ENCODE peak calls at places on chromosomes 3 and 15, in ten cellular contexts. One of them, this sample, is unnamed.

GRCh38 chr3:186828340-186828739 is 14.2 kb upstream of the ADIPOQ start:
- DNase-seq in naive thymus-derived CD8-positive, alpha-beta T cell: no peak
- DNase-seq in sigmoid colon: no peak
- DNase-seq in activated effector memory CD4-positive, alpha-beta T cell treated with Interleukin-2 at 50 U/mL for 16 hours: no peak
- DNase-seq in RWPE1: no peak
- DNase-seq in central memory CD4-positive, alpha-beta T cell: no peak
- DNase-seq in ovary: no peak
- DNase-seq in HCT116: no peak
- DNase-seq in anterior cingulate cortex: no peak
- DNase-seq in HT1080: no peak
- DNase-seq in this sample: no peak

GRCh38 chr3:152376351-152377183 is 107.8 kb downstream of the MBNL1 start:
- DNase-seq in RWPE1: no peak
- DNase-seq in HCT116: no peak
- DNase-seq in anterior cingulate cortex: peak; percentile 24
- DNase-seq in ovary: no peak
- DNase-seq in naive thymus-derived CD8-positive, alpha-beta T cell: no peak
- DNase-seq in central memory CD4-positive, alpha-beta T cell: no peak
- DNase-seq in HT1080: no peak
- DNase-seq in sigmoid colon: no peak
- DNase-seq in activated effector memory CD4-positive, alpha-beta T cell treated with Interleukin-2 at 50 U/mL for 16 hours: no peak
- DNase-seq in this sample: no peak

GRCh38 chr15:67603063-67603462 is 60.6 kb downstream of the MAP2K5 start:
- DNase-seq in central memory CD4-positive, alpha-beta T cell: no peak
- DNase-seq in sigmoid colon: no peak
- DNase-seq in activated effector memory CD4-positive, alpha-beta T cell treated with Interleukin-2 at 50 U/mL for 16 hours: no peak
- DNase-seq in anterior cingulate cortex: no peak
- DNase-seq in ovary: no peak
- DNase-seq in naive thymus-derived CD8-positive, alpha-beta T cell: no peak
- DNase-seq in HT1080: no peak
- DNase-seq in RWPE1: no peak
- DNase-seq in HCT116: no peak
- DNase-seq in this sample: no peak

GRCh38 chr15:68420186-68420684 is 11.7 kb downstream of the ITGA11 start:
- DNase-seq in HT1080: no peak
- DNase-seq in activated effector memory CD4-positive, alpha-beta T cell treated with Interleukin-2 at 50 U/mL for 16 hours: no peak
- DNase-seq in ovary: no peak
- DNase-seq in anterior cingulate cortex: no peak
- DNase-seq in HCT116: no peak
- DNase-seq in naive thymus-derived CD8-positive, alpha-beta T cell: no peak
- DNase-seq in sigmoid colon: no peak
- DNase-seq in RWPE1: no peak
- DNase-seq in central memory CD4-positive, alpha-beta T cell: no peak
- DNase-seq in this sample: no peak

GRCh38 chr3:194521514-194522260 is 34.9 kb upstream of the ATP13A3 start:
- DNase-seq in central memory CD4-positive, alpha-beta T cell: no peak
- DNase-seq in RWPE1: peak; percentile 81
- DNase-seq in ovary: no peak
- DNase-seq in naive thymus-derived CD8-positive, alpha-beta T cell: no peak
- DNase-seq in anterior cingulate cortex: no peak
- DNase-seq in HT1080: peak; percentile 81
- DNase-seq in sigmoid colon: no peak
- DNase-seq in HCT116: no peak
- DNase-seq in activated effector memory CD4-positive, alpha-beta T cell treated with Interleukin-2 at 50 U/mL for 16 hours: no peak
- DNase-seq in this sample: no peak

GRCh38 chr3:127490271-127491023 is 100.1 kb downstream of the TPRA1 start:
- DNase-seq in sigmoid colon: peak; percentile 48
- DNase-seq in HT1080: no peak
- DNase-seq in anterior cingulate cortex: no peak
- DNase-seq in central memory CD4-positive, alpha-beta T cell: no peak
- DNase-seq in RWPE1: no peak
- DNase-seq in naive thymus-derived CD8-positive, alpha-beta T cell: no peak
- DNase-seq in activated effector memory CD4-positive, alpha-beta T cell treated with Interleukin-2 at 50 U/mL for 16 hours: no peak
- DNase-seq in HCT116: no peak
- DNase-seq in ovary: no peak
- DNase-seq in this sample: no peak

GRCh38 chr15:94467034-94467433 is 235.7 kb downstream of the MCTP2 start:
- DNase-seq in activated effector memory CD4-positive, alpha-beta T cell treated with Interleukin-2 at 50 U/mL for 16 hours: no peak
- DNase-seq in central memory CD4-positive, alpha-beta T cell: no peak
- DNase-seq in sigmoid colon: no peak
- DNase-seq in anterior cingulate cortex: no peak
- DNase-seq in naive thymus-derived CD8-positive, alpha-beta T cell: no peak
- DNase-seq in HT1080: no peak
- DNase-seq in ovary: no peak
- DNase-seq in HCT116: no peak
- DNase-seq in RWPE1: no peak
- DNase-seq in this sample: no peak

GRCh38 chr3:38649500-38650247 is at the start of gene SCN5A:
- DNase-seq in central memory CD4-positive, alpha-beta T cell: peak; percentile 31
- DNase-seq in RWPE1: peak; percentile 37
- DNase-seq in HT1080: peak; percentile 39
- DNase-seq in activated effector memory CD4-positive, alpha-beta T cell treated with Interleukin-2 at 50 U/mL for 16 hours: peak; percentile 39
- DNase-seq in anterior cingulate cortex: peak; percentile 17
- DNase-seq in HCT116: no peak
- DNase-seq in ovary: peak; percentile 49
- DNase-seq in naive thymus-derived CD8-positive, alpha-beta T cell: peak; percentile 59
- DNase-seq in sigmoid colon: peak; percentile 63
- DNase-seq in this sample: peak; percentile 89

GRCh38 chr15:47246317-47246716 is 471.0 kb upstream of the SEMA6D start:
- DNase-seq in HCT116: no peak
- DNase-seq in sigmoid colon: no peak
- DNase-seq in anterior cingulate cortex: no peak
- DNase-seq in HT1080: peak; percentile 63
- DNase-seq in ovary: no peak
- DNase-seq in activated effector memory CD4-positive, alpha-beta T cell treated with Interleukin-2 at 50 U/mL for 16 hours: no peak
- DNase-seq in naive thymus-derived CD8-positive, alpha-beta T cell: no peak
- DNase-seq in RWPE1: no peak
- DNase-seq in central memory CD4-positive, alpha-beta T cell: no peak
- DNase-seq in this sample: no peak

GRCh38 chr3:76726034-76726433 is 313.9 kb upstream of the ROBO2 start:
- DNase-seq in naive thymus-derived CD8-positive, alpha-beta T cell: no peak
- DNase-seq in activated effector memory CD4-positive, alpha-beta T cell treated with Interleukin-2 at 50 U/mL for 16 hours: no peak
- DNase-seq in ovary: no peak
- DNase-seq in HT1080: no peak
- DNase-seq in RWPE1: no peak
- DNase-seq in central memory CD4-positive, alpha-beta T cell: no peak
- DNase-seq in HCT116: no peak
- DNase-seq in anterior cingulate cortex: no peak
- DNase-seq in sigmoid colon: no peak
- DNase-seq in this sample: no peak